ENCODE peak calls at places on chromosomes 5 and 9, in four cellular contexts. U is suprapubic skin, C is K562, T is GM23338. O is an unnamed sample.

GRCh38 chr5:72203251-72203845 is 96.1 kb downstream of the MAP1B start:
- DNase-seq in C (no peak), T (no peak), U (no peak), O (no peak)

GRCh38 chr5:99000221-99000620 is 71.4 kb upstream of the CHD1 start:
- DNase-seq in T (no peak), C (no peak), U (no peak), O (no peak)

GRCh38 chr9:115520626-115521025 is 402.7 kb upstream of the TNC start:
- DNase-seq in U (no peak), T (no peak), C (no peak), O (no peak)

GRCh38 chr9:92600742-92601261 is 65.0 kb upstream of the ECM2 start:
- DNase-seq in U (no peak), C (no peak), T (no peak), O (no peak)

GRCh38 chr5:169521366-169521983 is 62.1 kb upstream of the SPDL1 start:
- DNase-seq in T (no peak), U (no peak), C (no peak), O (no peak)

GRCh38 chr9:19431361-19432171 is 22.8 kb downstream of the ACER2 start:
- DNase-seq in C (no peak), U (no peak), T (no peak), O (no peak)

GRCh38 chr5:132425975-132426524 is 56.5 kb downstream of the SLC22A5 start:
- DNase-seq in U (no peak), C (no peak), T (no peak), O (no peak)

GRCh38 chr5:150162142-150162513 is 4.5 kb upstream of the CDX1 start:
- DNase-seq in U (no peak), C (no peak), T (no peak), O (no peak)

GRCh38 chr9:136939431-136939995 is 5.0 kb downstream of the FBXW5 start:
- DNase-seq in C (no peak), T (no peak), U (no peak), O (no peak)

GRCh38 chr5:92409131-92409530 is 1026.0 kb upstream of the ARRDC3 start:
- DNase-seq in C (no peak), T (no peak), U (no peak), O (no peak)

GRCh38 chr5:64958757-64959391 is 190.1 kb downstream of the CWC27 start:
- DNase-seq in C (peak), T (peak), U (no peak), O (no peak)

GRCh38 chr5:135025730-135026644 is 8.0 kb downstream of the PITX1 start:
- DNase-seq in T (no peak), C (peak), U (no peak), O (peak)

GRCh38 chr5:154296525-154297159 is 106.1 kb downstream of the GALNT10 start:
- DNase-seq in T (no peak), U (no peak), C (no peak), O (no peak)

GRCh38 chr5:138536665-138537315 is 6.2 kb downstream of the ETF1 start:
- DNase-seq in U (no peak), T (peak), C (peak), O (no peak)

GRCh38 chr9:133163559-133164208 is at the start of gene GBGT1:
- DNase-seq in C (peak), U (peak), T (peak), O (peak)

GRCh38 chr9:751137-752051 is 90.1 kb upstream of the DMRT1 start:
- DNase-seq in T (no peak), C (no peak), U (no peak), O (no peak)

GRCh38 chr9:36903541-36904435 is 130.3 kb downstream of the PAX5 start:
- DNase-seq in U (no peak), T (no peak), C (peak), O (no peak)

GRCh38 chr5:107673106-107673367 is 2.3 kb upstream of the EFNA5 start:
- DNase-seq in C (no peak), T (no peak), U (no peak), O (no peak)

GRCh38 chr5:143898381-143898780 is 86.4 kb downstream of the HMHB1 start:
- DNase-seq in U (no peak), T (no peak), C (no peak), O (no peak)

GRCh38 chr9:36765468-36766341 is 193.0 kb downstream of the MELK start:
- DNase-seq in C (peak), U (peak), T (peak), O (peak)

GRCh38 chr9:72844440-72844768 is 108.4 kb downstream of the ALDH1A1 start:
- DNase-seq in U (no peak), C (no peak), T (no peak), O (no peak)

GRCh38 chr9:132006657-132007370 is 72.9 kb downstream of the MED27 start:
- DNase-seq in T (peak), U (no peak), C (no peak), O (no peak)

GRCh38 chr9:77802512-77803293 is 154.6 kb upstream of the GNA14 start:
- DNase-seq in T (no peak), U (no peak), C (no peak), O (no peak)

DNA sequence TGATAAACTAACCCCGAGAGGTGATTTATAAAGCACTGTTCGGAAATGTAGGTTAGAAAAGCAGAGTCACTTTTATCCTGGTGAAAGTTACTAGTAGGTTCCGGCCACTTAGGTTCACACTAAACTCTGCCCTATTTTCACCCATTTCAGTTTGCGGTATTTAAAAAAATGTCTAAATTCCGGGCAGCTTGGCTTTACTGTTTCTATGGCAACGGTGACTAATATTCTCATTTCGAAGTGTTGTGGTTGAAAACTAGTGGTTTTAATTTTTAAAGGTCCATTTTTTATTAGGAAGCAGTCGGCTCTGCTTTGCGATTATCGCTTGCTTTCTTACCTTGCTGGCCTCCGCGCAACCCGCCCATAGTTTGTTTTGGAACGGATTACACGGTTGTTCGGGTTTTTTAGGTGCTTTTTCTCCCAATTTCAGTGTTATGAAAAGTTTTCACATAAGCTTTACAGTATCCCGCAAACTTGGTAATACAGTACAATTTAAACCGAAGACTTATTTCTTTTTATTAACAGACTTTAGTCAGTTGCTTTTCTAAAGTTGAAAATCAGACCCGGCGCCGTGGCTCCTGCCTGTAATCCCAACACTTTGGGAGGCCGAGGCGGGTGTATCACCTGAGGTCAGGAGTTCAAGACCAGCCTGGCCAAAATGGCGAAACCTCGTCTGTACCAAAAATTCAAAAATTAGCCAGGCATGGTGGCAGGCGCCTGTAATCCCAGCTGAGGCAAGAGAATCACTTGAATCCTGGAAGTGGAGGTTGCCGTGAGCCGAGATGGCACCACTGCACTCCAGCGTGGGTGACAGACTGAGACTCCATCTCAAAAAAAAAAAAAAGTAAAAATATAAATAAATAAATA is 1.6 kb downstream of the KDM4C start:
- DNase-seq in U (no peak), T (peak), C (peak), O (no peak)
- TF ChIP-seq POLR2AphosphoS5 in U (no peak), T (no peak), C (no peak), O (no peak)

DNA sequence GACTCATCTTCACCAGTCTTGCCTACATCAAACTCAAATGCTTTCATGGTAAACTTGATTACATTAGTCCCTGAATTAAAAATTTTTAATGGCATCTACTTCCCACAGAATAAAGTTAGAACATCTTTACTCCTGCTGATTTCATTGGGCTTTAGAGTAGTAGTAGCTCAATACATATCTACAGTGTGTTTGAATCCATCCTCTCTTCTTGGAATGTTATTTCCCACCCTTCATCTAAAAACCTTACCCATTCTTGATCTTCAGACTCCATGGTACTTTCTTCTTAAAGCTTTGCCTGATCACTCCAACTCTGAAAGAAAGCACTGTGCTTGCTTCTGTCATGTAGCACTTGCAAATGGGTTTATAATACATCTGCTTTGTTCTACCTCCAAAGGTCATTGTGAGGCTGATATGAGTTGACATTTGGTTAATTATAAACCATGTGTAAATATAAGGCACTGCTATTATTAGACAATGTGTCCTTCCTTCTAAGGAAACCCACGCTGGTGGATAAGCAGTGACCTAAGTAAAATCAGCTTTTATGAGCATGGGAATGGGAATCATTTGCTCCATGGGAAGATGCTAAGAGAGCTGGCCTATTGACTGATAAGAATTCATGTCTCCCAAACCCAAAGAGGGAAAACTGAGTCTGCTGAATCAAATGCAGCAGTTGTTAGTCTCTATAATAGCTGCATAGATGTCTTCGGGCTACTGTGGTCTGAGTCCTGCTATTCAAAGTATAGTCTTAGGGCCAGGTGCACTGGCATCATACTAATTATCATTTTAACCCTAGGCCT is 7.5 kb upstream of the PRLR start:
- DNase-seq in T (no peak), C (no peak), U (no peak), O (no peak)
- TF ChIP-seq POLR2AphosphoS5 in T (no peak), C (no peak), U (no peak), O (no peak)

DNA sequence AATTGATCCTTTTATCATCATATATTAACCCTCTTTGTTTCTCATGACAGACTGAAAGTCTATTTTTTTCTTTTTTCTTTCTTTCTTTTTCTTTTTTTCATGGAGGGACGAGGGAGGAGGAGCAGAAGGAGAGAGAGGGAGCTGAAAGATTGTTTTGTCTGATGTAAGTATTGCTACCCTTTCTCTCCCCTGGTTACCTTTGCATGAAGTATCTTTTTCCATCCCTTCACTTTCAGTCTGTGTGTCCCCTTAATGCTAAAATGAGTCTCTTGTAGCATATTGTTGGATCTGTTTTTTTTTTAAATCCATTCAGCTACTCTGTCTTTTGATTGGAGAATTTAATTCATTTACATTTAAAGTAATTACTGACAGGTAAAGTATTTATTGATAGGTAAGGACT is 27.5 kb upstream of the SERINC5 start:
- DNase-seq in U (no peak), T (no peak), C (no peak), O (no peak)
- TF ChIP-seq POLR2AphosphoS5 in U (no peak), T (no peak), C (no peak), O (no peak)

GRCh38 chr9:6777218-6777902 is 19.6 kb downstream of the KDM4C start:
- DNase-seq in C (no peak), U (no peak), T (peak), O (no peak)

GRCh38 chr9:6780690-6781089 is 22.9 kb downstream of the KDM4C start:
- DNase-seq in C (no peak), U (no peak), T (no peak), O (no peak)

GRCh38 chr9:6781476-6781875 is 23.7 kb downstream of the KDM4C start:
- DNase-seq in T (no peak), U (no peak), C (no peak), O (no peak)

GRCh38 chr9:6782378-6782777 is 24.6 kb downstream of the KDM4C start:
- DNase-seq in T (no peak), C (no peak), U (no peak), O (no peak)

DNA sequence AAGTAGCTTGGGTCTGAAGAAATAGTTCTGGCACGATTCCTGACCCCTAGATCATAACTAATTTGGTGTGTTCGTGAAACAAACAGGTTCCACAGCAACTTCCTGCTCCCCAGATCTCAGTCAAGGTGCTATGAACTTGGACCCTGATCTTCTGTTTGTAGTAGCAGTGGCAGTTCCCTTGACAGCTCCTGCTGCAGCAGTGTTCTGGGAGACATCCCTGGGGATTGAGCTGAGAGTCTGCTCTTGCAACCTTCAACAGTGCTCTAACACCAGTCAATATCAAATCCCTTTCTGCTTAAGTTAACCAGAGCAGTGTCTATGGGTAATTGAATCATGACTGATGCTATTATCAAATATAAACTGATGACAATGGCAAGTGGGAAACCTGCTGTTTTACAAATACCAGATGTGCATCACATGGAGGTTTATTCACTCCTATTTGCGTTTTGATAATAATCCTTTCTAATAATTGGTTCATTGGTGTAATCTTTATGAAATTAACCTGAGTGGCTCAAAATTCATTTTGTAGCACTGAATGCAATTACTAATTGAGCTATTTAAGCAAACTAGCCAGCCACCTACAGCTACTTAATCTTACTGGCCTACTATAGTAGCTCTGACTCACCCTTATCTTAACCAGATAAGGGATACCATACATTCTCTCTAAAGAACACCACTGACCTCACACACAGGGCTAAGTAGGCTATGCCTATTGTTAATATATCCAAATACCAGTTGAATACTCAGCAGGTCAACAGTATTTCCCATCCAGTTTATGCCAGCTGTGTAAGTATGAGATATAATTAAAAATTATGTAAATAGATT is 21.9 kb downstream of the KDM4C start:
- DNase-seq in U (no peak), T (no peak), C (peak), O (no peak)
- TF ChIP-seq POLR2AphosphoS5 in U (no peak), T (no peak), C (no peak), O (no peak)

GRCh38 chr5:78773655-78774054 is 125.1 kb upstream of the LHFPL2 start:
- DNase-seq in T (no peak), C (no peak), U (no peak), O (no peak)

GRCh38 chr5:78776637-78777036 is 128.1 kb upstream of the LHFPL2 start:
- DNase-seq in U (no peak), T (no peak), C (no peak), O (no peak)

GRCh38 chr5:78766412-78766762 is 117.8 kb upstream of the LHFPL2 start:
- DNase-seq in U (no peak), T (no peak), C (no peak), O (no peak)

GRCh38 chr5:78768781-78769380 is 120.3 kb upstream of the LHFPL2 start:
- DNase-seq in T (no peak), U (no peak), C (no peak), O (no peak)

GRCh38 chr5:78771260-78772240 is 123.0 kb upstream of the LHFPL2 start:
- DNase-seq in C (peak), U (no peak), T (no peak), O (peak)
- TF ChIP-seq POLR2AphosphoS5 in C (peak), U (no peak), T (no peak), O (no peak)

GRCh38 chr9:134210511-134210907 is 46.1 kb upstream of the RNU6ATAC start:
- DNase-seq in U (peak), T (no peak), C (no peak), O (peak)

GRCh38 chr9:134211811-134212460 is 47.6 kb upstream of the RNU6ATAC start:
- DNase-seq in T (no peak), U (peak), C (no peak), O (peak)

GRCh38 chr9:134209731-134210311 is 45.5 kb upstream of the RNU6ATAC start:
- DNase-seq in U (peak), T (no peak), C (no peak), O (peak)

GRCh38 chr9:134212809-134213507 is 48.6 kb upstream of the RNU6ATAC start:
- DNase-seq in U (no peak), T (no peak), C (no peak), O (peak)

GRCh38 chr9:134210908-134211810 is 46.8 kb upstream of the RNU6ATAC start:
- DNase-seq in T (no peak), U (peak), C (no peak), O (peak)
- TF ChIP-seq POLR2AphosphoS5 in T (no peak), U (no peak), C (no peak), O (no peak)

GRCh38 chr9:87498046-87498815 is 564 bp downstream of the DAPK1 start:
- DNase-seq in C (peak), T (peak), U (no peak), O (peak)

GRCh38 chr9:87497080-87497603 is 525 bp upstream of the DAPK1 start:
- DNase-seq in U (no peak), C (no peak), T (peak), O (no peak)

GRCh38 chr9:87498816-87499454 is 1.3 kb downstream of the DAPK1 start:
- DNase-seq in C (peak), T (peak), U (no peak), O (no peak)

GRCh38 chr9:87499455-87500015 is 1.9 kb downstream of the DAPK1 start:
- DNase-seq in U (no peak), T (no peak), C (no peak), O (no peak)

DNA sequence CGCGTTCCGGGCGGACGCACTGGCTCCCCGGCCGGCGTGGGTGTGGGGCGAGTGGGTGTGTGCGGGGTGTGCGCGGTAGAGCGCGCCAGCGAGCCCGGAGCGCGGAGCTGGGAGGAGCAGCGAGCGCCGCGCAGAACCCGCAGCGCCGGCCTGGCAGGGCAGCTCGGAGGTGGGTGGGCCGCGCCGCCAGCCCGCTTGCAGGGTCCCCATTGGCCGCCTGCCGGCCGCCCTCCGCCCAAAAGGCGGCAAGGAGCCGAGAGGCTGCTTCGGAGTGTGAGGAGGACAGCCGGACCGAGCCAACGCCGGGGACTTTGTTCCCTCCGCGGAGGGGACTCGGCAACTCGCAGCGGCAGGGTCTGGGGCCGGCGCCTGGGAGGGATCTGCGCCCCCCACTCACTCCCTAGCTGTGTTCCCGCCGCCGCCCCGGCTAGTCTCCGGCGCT is at the start of gene DAPK1:
- DNase-seq in T (peak), U (no peak), C (peak), O (peak)
- TF ChIP-seq POLR2AphosphoS5 in T (peak), U (no peak), C (no peak), O (peak)

GRCh38 chr9:78866228-78867132 is 569.6 kb downstream of the PSAT1 start:
- DNase-seq in T (no peak), U (no peak), C (no peak), O (no peak)
- TF ChIP-seq POLR2AphosphoS5 in T (no peak), U (no peak), C (no peak), O (no peak)

O was measured in spleen.